ENCODE peak calls at places on chromosomes 16 and 17, in four cellular contexts. One of them, this sample, is unnamed.

GRCh38 chr17:14089179-14089578 is 19.9 kb downstream of the COX10 start:
- DNase-seq in stomach: no peak
- DNase-seq in IMR-90: peak; percentile 25
- DNase-seq in body of pancreas: no peak
- DNase-seq in this sample: no peak

GRCh38 chr16:17244865-17245264 is 225.9 kb downstream of the XYLT1 start:
- DNase-seq in stomach: no peak
- DNase-seq in IMR-90: no peak
- DNase-seq in body of pancreas: no peak
- DNase-seq in this sample: no peak

GRCh38 chr17:1931759-1932579 is 93.2 kb downstream of the RTN4RL1 start:
- DNase-seq in stomach: peak; percentile 77
- DNase-seq in IMR-90: peak; percentile 7
- DNase-seq in body of pancreas: peak; percentile 38
- DNase-seq in this sample: peak; percentile 79

GRCh38 chr17:5619088-5619740 is 34.9 kb upstream of the NLRP1 start:
- DNase-seq in stomach: no peak
- DNase-seq in IMR-90: no peak
- DNase-seq in body of pancreas: no peak
- DNase-seq in this sample: peak; percentile 33

GRCh38 chr16:48365030-48365600 is 20.1 kb downstream of the SIAH1 start:
- DNase-seq in stomach: no peak
- DNase-seq in IMR-90: no peak
- DNase-seq in body of pancreas: no peak
- DNase-seq in this sample: no peak

GRCh38 chr16:61937646-61938045 is 98.6 kb downstream of the CDH8 start:
- DNase-seq in stomach: no peak
- DNase-seq in IMR-90: no peak
- DNase-seq in body of pancreas: no peak
- DNase-seq in this sample: no peak

GRCh38 chr16:20798364-20798763 is 7.9 kb downstream of the ERI2 start:
- DNase-seq in stomach: no peak
- DNase-seq in IMR-90: peak; percentile 3
- DNase-seq in body of pancreas: no peak
- DNase-seq in this sample: no peak

GRCh38 chr17:2405247-2405926 is 4.5 kb upstream of the MNT start:
- DNase-seq in stomach: peak; percentile 26
- DNase-seq in IMR-90: peak; percentile 94
- DNase-seq in body of pancreas: no peak
- DNase-seq in this sample: no peak

GRCh38 chr16:64417711-64418227 is 704.1 kb downstream of the CDH11 start:
- DNase-seq in stomach: no peak
- DNase-seq in IMR-90: peak; percentile 41
- DNase-seq in body of pancreas: no peak
- DNase-seq in this sample: no peak

GRCh38 chr16:35344012-35344762 is 1884.8 kb downstream of the TP53TG3F start:
- DNase-seq in stomach: no peak
- DNase-seq in IMR-90: no peak
- DNase-seq in body of pancreas: no peak
- DNase-seq in this sample: peak; percentile 65
- H3K9me3 ChIP-seq in stomach: peaks cover 55% of the 10 kb centered on the region
- H3K9me3 ChIP-seq in IMR-90: peaks cover 4% of the 10 kb centered on the region
- H3K9me3 ChIP-seq in body of pancreas: no peaks in the 10 kb centered on the region
- H3K9me3 ChIP-seq in this sample: peaks cover 10% of the 10 kb centered on the region

DNA sequence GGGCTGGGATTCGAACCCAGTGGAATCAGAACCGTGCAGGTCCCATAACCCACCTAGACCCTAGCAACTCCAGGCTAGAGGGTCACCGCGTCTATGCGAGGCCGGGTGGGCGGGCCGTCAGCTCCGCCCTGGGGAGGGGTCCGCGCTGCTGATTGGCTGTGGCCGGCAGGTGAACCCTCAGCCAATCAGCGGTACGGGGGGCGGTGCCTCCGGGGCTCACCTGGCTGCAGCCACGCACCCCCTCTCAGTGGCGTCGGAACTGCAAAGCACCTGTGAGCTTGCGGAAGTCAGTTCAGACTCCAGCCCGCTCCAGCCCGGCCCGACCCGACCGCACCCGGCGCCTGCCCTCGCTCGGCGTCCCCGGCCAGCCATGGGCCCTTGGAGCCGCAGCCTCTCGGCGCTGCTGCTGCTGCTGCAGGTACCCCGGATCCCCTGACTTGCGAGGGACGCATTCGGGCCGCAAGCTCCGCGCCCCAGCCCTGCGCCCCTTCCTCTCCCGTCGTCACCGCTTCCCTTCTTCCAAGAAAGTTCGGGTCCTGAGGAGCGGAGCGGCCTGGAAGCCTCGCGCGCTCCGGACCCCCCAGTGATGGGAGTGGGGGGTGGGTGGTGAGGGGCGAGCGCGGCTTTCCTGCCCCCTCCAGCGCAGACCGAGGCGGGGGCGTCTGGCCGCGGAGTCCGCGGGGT is at the start of gene CDH1:
- DNase-seq in stomach: peak; percentile 97
- DNase-seq in IMR-90: no peak
- DNase-seq in body of pancreas: peak; percentile 97
- DNase-seq in this sample: peak; percentile 93
- TF ChIP-seq POLR2A in stomach: peak; percentile 81
- TF ChIP-seq POLR2A in IMR-90: no peak
- TF ChIP-seq POLR2A in body of pancreas: peak; percentile 99
- TF ChIP-seq POLR2A in this sample: peak; percentile 96

GRCh38 chr17:82949361-82949760 is 109.5 kb upstream of the ZNF750 start:
- DNase-seq in stomach: no peak
- DNase-seq in IMR-90: no peak
- DNase-seq in body of pancreas: no peak
- DNase-seq in this sample: no peak
- H3K9me3 ChIP-seq in stomach: peaks cover 67% of the 10 kb centered on the region
- H3K9me3 ChIP-seq in IMR-90: peaks cover 57% of the 10 kb centered on the region
- H3K9me3 ChIP-seq in body of pancreas: no peaks in the 10 kb centered on the region
- H3K9me3 ChIP-seq in this sample: peaks cover 9% of the 10 kb centered on the region

GRCh38 chr16:51110618-51111234 is 40.3 kb downstream of the SALL1 start:
- DNase-seq in stomach: no peak
- DNase-seq in IMR-90: no peak
- DNase-seq in body of pancreas: no peak
- DNase-seq in this sample: no peak
- TF ChIP-seq POLR2A in stomach: no peak
- TF ChIP-seq POLR2A in IMR-90: no peak
- TF ChIP-seq POLR2A in body of pancreas: no peak
- TF ChIP-seq POLR2A in this sample: no peak

GRCh38 chr17:8243827-8244226 is 4.0 kb downstream of the CTC1 start:
- DNase-seq in stomach: no peak
- DNase-seq in IMR-90: no peak
- DNase-seq in body of pancreas: no peak
- DNase-seq in this sample: no peak
- H3K9me3 ChIP-seq in stomach: no peaks in the 10 kb centered on the region
- H3K9me3 ChIP-seq in IMR-90: no peaks in the 10 kb centered on the region
- H3K9me3 ChIP-seq in body of pancreas: no peaks in the 10 kb centered on the region
- H3K9me3 ChIP-seq in this sample: no peaks in the 10 kb centered on the region

DNA sequence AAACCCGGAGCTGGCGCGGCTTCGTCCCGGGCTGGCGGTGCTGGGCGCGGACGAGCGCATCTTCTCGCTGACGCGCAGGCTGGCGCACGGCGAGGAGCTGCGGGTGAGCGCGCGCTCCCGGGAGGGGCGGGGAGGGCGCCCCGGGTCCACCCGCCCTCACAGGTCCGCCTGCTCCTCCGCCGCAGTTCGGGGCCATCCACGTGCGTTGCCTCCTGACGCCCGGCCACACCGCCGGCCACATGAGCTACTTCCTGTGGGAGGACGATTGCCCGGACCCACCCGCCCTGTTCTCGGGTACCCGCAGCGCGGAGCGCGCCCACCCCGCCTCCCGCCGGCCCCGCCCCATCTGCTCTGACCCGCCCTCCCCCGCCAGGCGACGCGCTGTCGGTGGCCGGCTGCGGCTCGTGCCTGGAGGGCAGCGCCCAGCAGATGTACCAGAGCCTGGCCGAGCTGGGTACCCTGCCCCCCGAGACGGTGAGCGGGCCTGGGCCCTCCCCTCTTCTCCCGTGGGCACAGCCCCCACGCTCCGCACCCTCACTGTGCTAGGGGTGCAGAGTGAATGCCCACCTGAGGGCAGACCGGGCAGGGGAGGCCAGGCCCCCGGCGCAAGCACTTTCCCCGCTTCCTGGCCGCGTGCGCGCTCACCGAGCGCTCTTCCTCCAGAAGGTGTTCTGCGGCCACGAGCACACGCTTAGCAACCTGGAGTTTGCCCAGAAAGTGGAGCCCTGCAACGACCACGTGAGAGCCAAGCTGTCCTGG is 1.4 kb downstream of the HAGHL start:
- DNase-seq in stomach: peak; percentile 69
- DNase-seq in IMR-90: peak; percentile 78
- DNase-seq in body of pancreas: no peak
- DNase-seq in this sample: peak; percentile 70
- TF ChIP-seq POLR2A in stomach: no peak
- TF ChIP-seq POLR2A in IMR-90: peak; percentile 24
- TF ChIP-seq POLR2A in body of pancreas: no peak
- TF ChIP-seq POLR2A in this sample: no peak

GRCh38 chr16:3295783-3296182 is 9.4 kb downstream of the TIGD7 start:
- DNase-seq in stomach: no peak
- DNase-seq in IMR-90: no peak
- DNase-seq in body of pancreas: no peak
- DNase-seq in this sample: no peak
- H3K9me3 ChIP-seq in stomach: peaks cover 100% of the 10 kb centered on the region
- H3K9me3 ChIP-seq in IMR-90: peaks cover 59% of the 10 kb centered on the region
- H3K9me3 ChIP-seq in body of pancreas: peaks cover 5% of the 10 kb centered on the region
- H3K9me3 ChIP-seq in this sample: peaks cover 97% of the 10 kb centered on the region

GRCh38 chr16:87101903-87102302 is 215.3 kb downstream of the C16orf95 start:
- DNase-seq in stomach: no peak
- DNase-seq in IMR-90: peak; percentile 54
- DNase-seq in body of pancreas: peak; percentile 36
- DNase-seq in this sample: no peak
- TF ChIP-seq POLR2A in stomach: no peak
- TF ChIP-seq POLR2A in IMR-90: no peak
- TF ChIP-seq POLR2A in body of pancreas: no peak
- TF ChIP-seq POLR2A in this sample: no peak